ENCODE peak calls at places on chromosomes 2 and 18, in six cellular contexts. Q is GM12878, G is HepG2, Y is GM12891, Z is K562, S is H1. I is an unnamed sample.
A peak's percentile ranks its signal among the peaks of the same experiment; 100 is the strongest.

GRCh38 chr2:176592230-176592629 is 323.0 kb downstream of the MTX2 start:
- DNase-seq in Q (no peak), G (no peak), Y (no peak), Z (no peak), S (no peak), I (no peak)

GRCh38 chr2:102294802-102295489 is 16.4 kb upstream of the IL1RL1 start:
- DNase-seq in Q (no peak), G (no peak), Y (no peak), Z (no peak), S (no peak), I (no peak)

GRCh38 chr2:18440141-18440605 is 120.3 kb downstream of the RDH14 start:
- DNase-seq in Q (no peak), G (no peak), Y (no peak), Z (no peak), S (no peak), I (no peak)

GRCh38 chr2:124880995-124881394 is 855.9 kb downstream of the CNTNAP5 start:
- DNase-seq in Q (no peak), G (no peak), Y (no peak), Z (no peak), S (no peak), I (no peak)

GRCh38 chr2:203893386-203893785 is 25.8 kb downstream of the CTLA4 start:
- DNase-seq in Q (no peak), G (no peak), Y (no peak), Z (no peak), S (no peak), I (no peak)

GRCh38 chr2:37871453-37872191 is 53.5 kb upstream of the RMDN2 start:
- DNase-seq in Q (no peak), G (no peak), Y (no peak), Z (no peak), S (no peak), I (no peak)

GRCh38 chr2:239910851-239911629 is 114.1 kb downstream of the NDUFA10 start:
- DNase-seq in Q (no peak), G (no peak), Y (no peak), Z (no peak), S (no peak), I (no peak)

GRCh38 chr2:73111300-73112025 is 1.3 kb downstream of the RAB11FIP5 start:
- DNase-seq in Q (no peak), G (peak; percentile 35), Y (no peak), Z (peak; percentile 45), S (peak; percentile 72), I (no peak)

GRCh38 chr2:36892805-36893204 is 73.5 kb downstream of the STRN start:
- DNase-seq in Q (no peak), G (no peak), Y (no peak), Z (no peak), S (no peak), I (no peak)

GRCh38 chr2:128475427-128476211 is 157.0 kb upstream of the HS6ST1 start:
- DNase-seq in Q (no peak), G (no peak), Y (no peak), Z (no peak), S (peak; percentile 37), I (no peak)

GRCh38 chr2:100969998-100970397 is 32.1 kb upstream of the RPL31 start:
- DNase-seq in Q (no peak), G (no peak), Y (no peak), Z (no peak), S (no peak), I (no peak)

GRCh38 chr2:226524381-226524843 is 275.2 kb downstream of the IRS1 start:
- DNase-seq in Q (no peak), G (peak; percentile 39), Y (no peak), Z (no peak), S (no peak), I (no peak)

GRCh38 chr2:123043458-123043857 is 981.6 kb upstream of the CNTNAP5 start:
- DNase-seq in Q (no peak), G (no peak), Y (no peak), Z (no peak), S (no peak), I (no peak)

GRCh38 chr2:203804766-203805484 is 62.6 kb upstream of the CTLA4 start:
- DNase-seq in Q (no peak), G (no peak), Y (no peak), Z (no peak), S (no peak), I (no peak)

GRCh38 chr2:157172866-157173578 is 84.5 kb upstream of the GALNT5 start:
- DNase-seq in Q (no peak), G (no peak), Y (no peak), Z (no peak), S (no peak), I (no peak)

GRCh38 chr18:8046421-8046820 is 479.3 kb downstream of the PTPRM start:
- DNase-seq in Q (no peak), G (no peak), Y (no peak), Z (no peak), S (no peak), I (no peak)

GRCh38 chr2:160301420-160301819 is 101.3 kb upstream of the ITGB6 start:
- DNase-seq in Q (no peak), G (no peak), Y (no peak), Z (no peak), S (no peak), I (no peak)

GRCh38 chr2:37228788-37229187 is 2.6 kb downstream of the CEBPZ start:
- DNase-seq in Q (no peak), G (no peak), Y (no peak), Z (no peak), S (no peak), I (no peak)

GRCh38 chr2:134391751-134392160 is 137.9 kb downstream of the MGAT5 start:
- DNase-seq in Q (peak; percentile 57), G (no peak), Y (no peak), Z (no peak), S (no peak), I (peak; percentile 15)

GRCh38 chr2:16067444-16068232 is 127.3 kb downstream of the MYCN start:
- DNase-seq in Q (no peak), G (no peak), Y (no peak), Z (no peak), S (no peak), I (no peak)

GRCh38 chr18:24428709-24429108 is 2.2 kb downstream of the IMPACT start:
- DNase-seq in Q (no peak), G (no peak), Y (no peak), Z (no peak), S (no peak), I (no peak)

GRCh38 chr18:8341481-8342230 is 267.6 kb upstream of the RAB12 start:
- DNase-seq in Q (no peak), G (peak; percentile 97), Y (no peak), Z (no peak), S (no peak), I (no peak)

GRCh38 chr2:204019572-204020501 is 83.3 kb downstream of the ICOS start:
- DNase-seq in Q (peak; percentile 58), G (no peak), Y (no peak), Z (no peak), S (no peak), I (no peak)

GRCh38 chr18:44802508-44802907 is 121.8 kb downstream of the SETBP1 start:
- DNase-seq in Q (no peak), G (no peak), Y (no peak), Z (no peak), S (no peak), I (no peak)

GRCh38 chr2:105803337-105803736 is 58.6 kb downstream of the NCK2 start:
- DNase-seq in Q (peak; percentile 86), G (no peak), Y (no peak), Z (no peak), S (no peak), I (no peak)

GRCh38 chr18:49967914-49968313 is 154.6 kb upstream of the ACAA2 start:
- DNase-seq in Q (no peak), G (no peak), Y (no peak), Z (no peak), S (no peak), I (no peak)

GRCh38 chr2:62475172-62476011 is 30.6 kb downstream of the TMEM17 start:
- DNase-seq in Q (no peak), G (no peak), Y (no peak), Z (no peak), S (no peak), I (no peak)

GRCh38 chr2:195322324-195322723 is 334.7 kb upstream of the SLC39A10 start:
- DNase-seq in Q (no peak), G (no peak), Y (no peak), Z (peak; percentile 3), S (no peak), I (no peak)
- TF ChIP-seq TAF1 in Q (no peak), G (no peak), Y (no peak), Z (no peak), S (no peak), I (no peak)

DNA sequence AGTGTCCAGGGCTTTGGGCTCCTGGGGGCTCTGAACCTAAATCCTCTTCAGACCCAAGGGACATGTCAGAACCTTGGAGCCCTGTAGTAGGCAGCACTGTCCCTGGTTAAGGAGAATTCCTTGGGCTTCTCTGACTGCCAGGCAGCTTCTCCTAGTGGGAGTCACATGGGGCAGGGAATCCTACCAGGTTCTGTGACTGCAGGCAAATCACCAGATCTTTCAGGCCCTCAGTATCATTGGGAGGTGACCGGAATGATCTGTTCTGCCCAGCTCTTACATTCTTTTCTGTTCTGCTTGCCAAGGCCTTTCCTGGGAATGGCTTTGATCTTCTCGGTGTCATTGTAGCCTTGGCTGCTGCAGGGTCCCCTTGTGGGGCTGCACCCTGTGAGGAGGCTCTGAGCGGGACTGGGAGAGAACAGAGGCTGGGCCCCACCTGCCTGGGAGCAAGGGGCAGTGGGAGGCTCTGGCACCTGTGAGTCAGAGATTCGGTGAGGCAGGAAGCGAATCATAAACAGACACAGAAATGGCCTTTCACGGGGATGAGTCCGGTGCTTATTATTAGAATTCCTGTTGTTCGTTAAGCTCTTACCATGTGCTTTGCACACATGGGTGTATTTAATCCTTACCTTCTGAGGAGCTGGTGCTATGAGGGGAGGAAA is 14.1 kb downstream of the CEP68 start:
- DNase-seq in Q (no peak), G (peak; percentile 84), Y (no peak), Z (no peak), S (no peak), I (no peak)
- TF ChIP-seq POLR2AphosphoS5 in Q (no peak), G (no peak), Y (no peak), Z (no peak), S (no peak), I (no peak)

GRCh38 chr2:238847841-238848565 is at the start of gene TWIST2:
- DNase-seq in Q (no peak), G (no peak), Y (no peak), Z (no peak), S (peak; percentile 74), I (no peak)
- TF ChIP-seq POLR2A in Q (no peak), G (no peak), Y (no peak), Z (no peak), S (no peak), I (no peak)

DNA sequence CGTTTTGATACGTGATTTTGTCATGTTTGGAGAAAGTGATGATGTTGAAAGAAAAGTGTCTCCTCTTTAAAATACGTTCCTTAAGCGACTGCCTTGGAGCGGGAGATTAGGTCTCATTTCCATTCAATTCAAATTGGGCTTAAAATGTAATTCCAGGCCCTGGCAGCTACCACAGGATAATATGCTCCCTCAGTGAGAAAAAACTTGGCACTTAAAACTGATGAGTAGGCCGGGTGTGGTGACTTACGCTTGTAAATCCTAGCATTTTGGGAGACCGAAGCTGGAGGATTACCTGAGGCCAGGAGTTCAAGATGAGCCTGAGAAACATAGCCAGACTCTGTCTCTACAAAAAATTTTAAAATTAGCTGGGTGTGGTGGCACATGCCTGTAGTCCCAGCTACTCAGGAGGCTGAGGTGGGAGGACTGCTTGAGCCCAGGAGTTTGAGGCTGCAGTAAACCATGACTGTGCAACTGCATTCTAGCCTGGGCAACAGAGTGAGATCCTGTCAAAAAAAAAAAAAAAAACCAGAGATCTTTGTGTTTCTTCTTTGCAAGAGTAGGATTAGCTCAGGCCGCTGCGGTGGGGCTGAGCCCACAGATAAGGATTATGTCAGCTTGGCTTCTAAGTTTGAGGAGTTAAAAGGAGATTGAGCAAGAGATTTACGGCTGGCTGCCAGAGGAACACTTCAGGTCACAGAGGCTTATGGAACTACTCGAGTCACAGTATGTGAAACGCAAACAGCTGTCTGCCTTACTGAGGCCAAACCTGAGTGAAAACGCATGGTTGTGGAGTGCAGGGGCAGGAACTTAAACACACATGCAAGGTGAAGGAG is 146.5 kb upstream of the L3MBTL4 start:
- DNase-seq in Q (no peak), G (no peak), Y (no peak), Z (no peak), S (no peak), I (no peak)
- TF ChIP-seq TAF1 in Q (no peak), G (no peak), Y (no peak), Z (no peak), S (no peak), I (no peak)